ENCODE peak calls at places on chromosomes 11 and 22, in five cellular contexts. W is mesenchymal stem cell, K is H1, M is IMR-90, V is neuronal stem cell. S is an unnamed sample.

GRCh38 chr11:83836883-83837654 is 550.9 kb upstream of the CCDC90B start:
- DNase-seq in W (peak; percentile 67), K (peak; percentile 17), M (peak; percentile 50), V (peak; percentile 51), S (no peak)

GRCh38 chr11:4118107-4118506 is 23.5 kb downstream of the RRM1 start:
- DNase-seq in V (no peak), M (peak; percentile 63), W (peak; percentile 21), K (no peak), S (peak; percentile 67)

GRCh38 chr11:120917536-120918239 is 106.2 kb upstream of the TBCEL start:
- DNase-seq in K (no peak), M (no peak), W (no peak), V (no peak), S (peak; percentile 16)

GRCh38 chr11:40281055-40281580 is 1178.3 kb downstream of the LRRC4C start:
- DNase-seq in V (no peak), K (no peak), M (no peak), W (peak; percentile 71), S (no peak)

GRCh38 chr22:44112191-44112590 is 68.5 kb upstream of the PARVG start:
- DNase-seq in K (no peak), M (no peak), V (no peak), W (no peak), S (no peak)

GRCh38 chr11:120236169-120237107 is 3.5 kb upstream of the POU2F3 start:
- DNase-seq in M (peak; percentile 34), K (no peak), W (peak; percentile 20), V (no peak), S (no peak)

GRCh38 chr22:21697866-21698265 is 32.1 kb downstream of the PPIL2 start:
- DNase-seq in W (peak; percentile 62), K (no peak), V (no peak), M (peak; percentile 82), S (no peak)

GRCh38 chr11:105265859-105266258 is 126.3 kb upstream of the CARD18 start:
- DNase-seq in W (no peak), M (peak; percentile 48), K (no peak), V (no peak), S (no peak)

GRCh38 chr22:37632174-37633081 is 7.0 kb upstream of the SH3BP1 start:
- DNase-seq in M (no peak), V (no peak), K (no peak), W (no peak), S (no peak)

GRCh38 chr11:122259149-122259821 is 143.3 kb upstream of the BLID start:
- DNase-seq in V (no peak), M (no peak), W (no peak), K (no peak), S (no peak)

GRCh38 chr11:129992161-129992944 is 10.3 kb downstream of the PRDM10 start:
- DNase-seq in W (no peak), V (no peak), K (no peak), M (peak; percentile 22), S (no peak)

GRCh38 chr11:112555491-112556364 is 295.1 kb upstream of the PLET1 start:
- DNase-seq in W (peak; percentile 30), M (peak; percentile 35), V (peak; percentile 54), K (peak; percentile 17), S (peak; percentile 59)

GRCh38 chr11:119095066-119095880 is 6.4 kb downstream of the DPAGT1 start:
- DNase-seq in M (peak; percentile 99), W (peak; percentile 100), V (peak; percentile 100), K (peak; percentile 99), S (peak; percentile 100)

GRCh38 chr11:119094816-119095065 is 6.9 kb downstream of the DPAGT1 start:
- DNase-seq in V (peak; percentile 70), K (no peak), W (peak; percentile 91), M (peak; percentile 86), S (peak; percentile 86)

GRCh38 chr11:119092880-119093665 is 8.4 kb downstream of the HMBS start:
- DNase-seq in W (peak; percentile 19), K (no peak), M (peak; percentile 42), V (no peak), S (no peak)

GRCh38 chr11:119093666-119093950 is 8.0 kb downstream of the DPAGT1 start:
- DNase-seq in K (no peak), M (no peak), V (no peak), W (no peak), S (no peak)

DNA sequence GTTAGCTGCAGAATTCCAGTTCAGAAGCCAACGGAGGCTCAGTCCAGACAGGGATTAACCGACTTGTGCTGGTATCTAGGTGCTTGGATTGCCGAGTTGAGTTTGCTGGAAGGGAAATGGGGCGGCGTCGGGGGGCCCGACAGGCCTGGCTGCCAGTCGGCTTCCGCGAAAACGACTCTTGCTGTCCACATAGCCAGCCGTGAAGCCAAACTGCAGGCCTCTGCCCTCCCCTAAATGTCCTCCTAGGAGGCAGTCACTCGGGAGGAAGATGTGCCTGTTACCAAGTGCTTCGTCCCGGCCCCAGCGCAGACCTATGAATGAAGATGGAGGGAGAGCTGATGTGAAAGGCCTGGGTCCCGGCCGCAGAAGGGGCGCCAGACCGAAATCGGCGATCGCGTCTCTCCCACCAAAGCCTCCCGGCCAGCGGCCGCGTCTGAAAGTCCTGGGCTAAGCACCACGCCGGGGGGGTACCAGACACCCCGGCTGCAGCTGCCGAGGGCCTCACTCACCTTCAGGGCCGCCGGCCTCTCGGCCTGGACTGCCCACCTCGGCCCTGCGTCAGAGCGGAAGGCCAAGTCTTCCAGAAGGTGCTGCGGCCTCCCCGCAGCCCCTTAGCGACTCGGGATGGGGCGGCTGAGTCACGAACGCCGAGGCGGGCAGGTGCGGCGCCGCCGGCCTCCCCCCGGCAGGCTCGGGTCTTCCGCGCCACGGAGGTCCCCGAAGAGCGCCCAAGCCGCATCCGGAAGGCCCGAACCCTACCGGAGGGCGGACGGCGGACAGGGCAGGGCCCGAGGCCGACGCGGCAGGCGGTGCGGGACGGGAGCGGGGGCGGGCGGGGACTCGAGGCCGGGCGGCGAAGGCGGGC is 7.5 kb downstream of the DPAGT1 start:
- DNase-seq in W (peak; percentile 64), V (no peak), K (no peak), M (peak; percentile 38), S (peak; percentile 53)
- H3K18ac ChIP-seq in W (peak overlapping the region; percentile 85), V (peak overlapping the region; percentile 98), K (peak overlapping the region; percentile 11), M (no peak overlapping the region), S (peak overlapping the region; percentile 52)

GRCh38 chr11:123430736-123431356 is 777 bp downstream of the GRAMD1B start:
- DNase-seq in K (no peak), V (peak; percentile 24), W (peak; percentile 32), M (peak; percentile 51), S (peak; percentile 80)
- H3K14ac ChIP-seq in K (no peak overlapping the region), V (peak overlapping the region; percentile 89), W (no peak overlapping the region), M (peak overlapping the region; percentile 93), S (peak overlapping the region; percentile 14)

DNA sequence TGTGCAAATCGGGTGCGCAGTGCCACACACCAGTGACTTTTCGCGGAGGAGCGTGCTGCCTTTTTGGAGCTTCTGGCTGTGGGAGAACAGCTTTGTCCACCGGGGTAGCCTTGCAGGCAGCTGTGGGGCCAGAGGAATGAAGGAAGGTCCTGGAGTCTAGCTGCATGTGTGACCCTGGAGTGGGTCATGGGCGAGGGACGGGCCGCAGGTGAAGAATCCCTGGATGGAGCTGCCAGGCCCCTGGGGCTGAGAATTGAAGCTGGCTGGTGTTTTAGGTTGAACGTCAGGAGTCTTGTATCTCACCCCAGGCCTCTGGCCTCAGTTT is 8.6 kb downstream of the CCND1 start:
- DNase-seq in V (no peak), M (no peak), K (no peak), W (no peak), S (no peak)
- H3K36me3 ChIP-seq in V (peaks cover 44% of the 10 kb centered on the region), M (peaks cover 89% of the 10 kb centered on the region), K (peaks cover 57% of the 10 kb centered on the region), W (peaks cover 90% of the 10 kb centered on the region), S (peaks cover 45% of the 10 kb centered on the region)

GRCh38 chr22:19480789-19481188 is 1.1 kb downstream of the CDC45 start:
- DNase-seq in M (no peak), W (no peak), K (no peak), V (no peak), S (no peak)

GRCh38 chr22:19478466-19479357 is at the start of gene UFD1:
- DNase-seq in K (no peak), M (peak; percentile 81), V (peak; percentile 81), W (peak; percentile 93), S (peak; percentile 74)

GRCh38 chr22:19482297-19482696 is 2.6 kb downstream of the CDC45 start:
- DNase-seq in K (no peak), W (no peak), V (no peak), M (no peak), S (no peak)

GRCh38 chr22:19479358-19480172 is at the start of gene CDC45:
- DNase-seq in W (peak; percentile 99), M (peak; percentile 98), V (peak; percentile 97), K (peak; percentile 88), S (peak; percentile 98)

GRCh38 chr22:19480173-19480568 is 451 bp downstream of the CDC45 start:
- DNase-seq in K (no peak), W (no peak), M (no peak), V (no peak), S (no peak)
- H3K18ac ChIP-seq in K (peak overlapping the region; percentile 28), W (peak overlapping the region; percentile 48), M (no peak overlapping the region), V (no peak overlapping the region), S (peak overlapping the region; percentile 87)

DNA sequence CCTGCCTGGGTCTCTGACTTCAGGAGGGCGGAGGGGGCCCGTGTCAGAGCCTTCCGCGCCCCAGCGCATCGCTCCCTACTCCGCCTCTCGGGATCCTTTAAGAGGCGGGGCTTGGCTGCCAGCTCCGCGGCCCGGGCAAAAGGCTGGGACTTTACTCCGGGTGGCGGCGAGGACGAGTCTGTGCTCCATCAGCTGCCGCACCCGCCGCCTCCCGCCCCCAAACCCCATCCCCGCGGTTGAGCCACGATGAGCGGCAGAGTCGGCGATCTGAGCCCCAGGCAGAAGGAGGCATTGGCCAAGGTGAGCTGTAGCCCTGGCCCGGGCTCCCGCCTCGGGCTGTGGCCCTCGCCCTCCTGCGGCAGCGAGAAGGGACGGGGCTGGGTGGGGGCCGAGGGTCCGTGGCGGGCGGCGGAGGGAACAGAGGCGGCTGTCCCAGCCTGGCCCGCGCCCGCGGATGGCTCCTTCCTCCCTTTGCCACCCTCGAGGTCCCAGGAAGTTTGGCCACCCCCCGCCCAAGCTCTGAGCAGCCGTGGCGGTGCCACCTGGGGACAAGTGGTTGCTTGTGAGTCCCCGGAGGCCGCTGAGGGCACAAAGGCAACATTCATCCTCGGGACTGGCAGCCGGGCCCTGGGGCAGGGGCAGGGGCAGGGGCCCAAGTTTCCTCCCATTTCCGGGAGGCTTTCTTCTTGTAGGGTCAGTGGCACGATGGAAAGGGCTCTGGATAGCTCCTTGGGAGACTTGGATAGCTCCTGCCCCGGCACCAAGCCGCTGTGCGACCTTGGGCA is at the start of gene SEC14L2:
- DNase-seq in V (no peak), W (peak; percentile 53), K (no peak), M (peak; percentile 26), S (peak; percentile 32)
- H3K14ac ChIP-seq in V (no peak within 1 kb of the TSS), W (no peak within 1 kb of the TSS), K (no peak within 1 kb of the TSS), M (peak within 1 kb of the TSS; percentile 97), S (no peak within 1 kb of the TSS)

DNA sequence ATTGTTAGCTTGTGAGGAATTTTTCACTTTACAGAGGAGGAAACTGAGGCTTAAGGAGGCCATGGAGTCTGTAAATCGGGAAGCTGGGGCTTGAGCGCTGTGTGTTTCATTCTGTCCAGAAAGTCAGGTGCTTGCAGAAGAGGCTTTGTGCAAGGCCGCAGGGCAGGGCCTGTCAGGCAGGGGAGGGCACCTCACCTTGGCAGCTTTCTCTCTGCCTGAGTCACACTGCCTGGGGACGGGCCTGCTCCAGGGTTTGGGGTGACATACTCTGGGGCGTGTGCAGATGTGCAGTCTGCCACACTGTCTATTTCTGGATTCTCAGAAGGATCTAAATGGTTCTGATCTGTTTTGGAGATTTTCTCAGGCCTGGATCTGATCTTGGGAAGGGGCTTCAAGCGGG is 8.4 kb downstream of the INCENP start:
- DNase-seq in V (no peak), K (no peak), M (no peak), W (no peak), S (no peak)
- H3K36me3 ChIP-seq in V (peaks cover 45% of the 10 kb centered on the region), K (peaks cover 33% of the 10 kb centered on the region), M (peaks cover 33% of the 10 kb centered on the region), W (peaks cover 48% of the 10 kb centered on the region), S (peaks cover 52% of the 10 kb centered on the region)

GRCh38 chr11:10856689-10857603 is 907 bp downstream of the ZBED5 start:
- DNase-seq in K (no peak), V (peak; percentile 44), W (peak; percentile 53), M (peak; percentile 28), S (peak; percentile 64)
- H3K18ac ChIP-seq in K (peak overlapping the region; percentile 95), V (peak overlapping the region; percentile 98), W (peak overlapping the region; percentile 98), M (peak overlapping the region; percentile 66), S (peak overlapping the region; percentile 36)

S was measured in trophoblast cell.